ENCODE peak calls at places on chromosomes 3 and 15, in four cellular contexts. S is effector memory CD4-positive, alpha-beta T cell; Y is transverse colon; U is uterus. Q is an unnamed sample.

GRCh38 chr15:93152951-93153350 is 63.9 kb upstream of the RGMA start:
- DNase-seq in S (no peak), Y (peak; percentile 37), U (peak; percentile 84), Q (no peak)

GRCh38 chr3:37594873-37595783 is 266.6 kb upstream of the CTDSPL start:
- DNase-seq in S (no peak), Y (no peak), U (no peak), Q (no peak)

GRCh38 chr3:162546910-162547309 is 1050.3 kb downstream of the OTOL1 start:
- DNase-seq in S (no peak), Y (no peak), U (no peak), Q (no peak)

GRCh38 chr15:76866716-76867321 is 38.3 kb downstream of the SCAPER start:
- DNase-seq in S (no peak), Y (no peak), U (no peak), Q (no peak)

GRCh38 chr15:61410656-61411055 is 181.6 kb upstream of the RORA start:
- DNase-seq in S (no peak), Y (no peak), U (no peak), Q (no peak)

GRCh38 chr3:53554559-53555511 is 60.4 kb downstream of the CACNA1D start:
- DNase-seq in S (no peak), Y (no peak), U (no peak), Q (no peak)

GRCh38 chr15:80587816-80588456 is 107.2 kb upstream of the ABHD17C start:
- DNase-seq in S (no peak), Y (no peak), U (no peak), Q (no peak)

GRCh38 chr3:150133293-150133692 is 162.6 kb upstream of the PFN2 start:
- DNase-seq in S (no peak), Y (no peak), U (no peak), Q (no peak)

GRCh38 chr3:113531826-113532697 is at the start of gene SIDT1:
- DNase-seq in S (peak; percentile 56), Y (peak; percentile 77), U (no peak), Q (no peak)

GRCh38 chr3:62863648-62864047 is 11.6 kb downstream of the CADPS start:
- DNase-seq in S (no peak), Y (no peak), U (no peak), Q (no peak)

GRCh38 chr3:49462222-49462621 is 7.8 kb upstream of the DAG1 start:
- DNase-seq in S (no peak), Y (no peak), U (no peak), Q (no peak)

GRCh38 chr3:105876745-105877624 is 8.2 kb upstream of the CBLB start:
- DNase-seq in S (no peak), Y (no peak), U (no peak), Q (no peak)

GRCh38 chr15:65829150-65829764 is 37.2 kb upstream of the DENND4A start:
- DNase-seq in S (no peak), Y (no peak), U (no peak), Q (no peak)

GRCh38 chr15:28109626-28110415 is 10.7 kb upstream of the OCA2 start:
- DNase-seq in S (no peak), Y (no peak), U (no peak), Q (peak; percentile 60)
- H3K27ac ChIP-seq in S (no peak overlapping the region), Y (no peak overlapping the region), U (no peak overlapping the region), Q (peak overlapping the region; percentile 73)

DNA sequence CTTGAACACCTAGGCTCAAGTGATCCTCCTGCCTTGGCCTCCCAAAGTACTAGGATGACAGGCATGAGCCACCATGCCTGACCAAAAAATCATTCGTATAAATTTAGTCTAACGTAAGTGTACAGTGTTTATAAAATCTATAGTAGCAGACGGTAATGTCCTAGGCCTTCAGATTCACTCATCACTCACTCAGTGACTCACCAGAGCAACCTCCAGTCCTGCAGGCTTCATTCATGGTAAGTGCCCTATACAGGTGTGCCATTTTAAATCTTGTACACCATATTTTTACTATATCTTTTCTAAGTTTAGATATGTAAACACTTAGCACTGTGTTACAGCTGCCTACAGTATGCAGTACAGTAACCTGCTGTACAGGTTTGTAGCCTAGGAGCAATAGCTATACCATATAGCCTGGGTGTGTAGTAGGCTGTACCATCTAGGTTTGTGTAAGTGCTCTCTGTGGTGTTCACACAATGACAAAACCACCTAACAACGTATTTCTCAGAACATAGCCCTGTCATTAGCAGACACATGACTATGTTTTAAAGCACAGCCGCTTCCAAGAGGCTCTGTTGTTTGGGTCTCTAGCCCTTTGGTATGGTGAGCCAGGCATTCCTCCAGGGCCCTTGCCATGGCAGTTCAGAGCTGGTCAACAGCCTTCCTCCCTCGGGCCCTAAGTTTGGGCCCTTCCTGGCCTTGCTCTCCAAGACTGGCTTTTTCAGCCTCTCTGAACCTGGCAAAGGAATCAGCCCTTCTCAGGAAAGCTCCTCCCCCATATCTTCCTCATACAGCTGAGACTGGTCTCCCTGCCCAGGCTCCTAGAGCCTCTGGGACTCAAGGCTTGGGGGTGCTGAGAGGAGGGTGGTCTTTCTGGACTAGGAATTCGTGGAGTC is 1.9 kb upstream of the CCDC9B start:
- DNase-seq in S (no peak), Y (no peak), U (no peak), Q (no peak)
- H3K27ac ChIP-seq in S (no peak overlapping the region), Y (peak overlapping the region; percentile 98), U (peak overlapping the region; percentile 48), Q (peak overlapping the region; percentile 84)

DNA sequence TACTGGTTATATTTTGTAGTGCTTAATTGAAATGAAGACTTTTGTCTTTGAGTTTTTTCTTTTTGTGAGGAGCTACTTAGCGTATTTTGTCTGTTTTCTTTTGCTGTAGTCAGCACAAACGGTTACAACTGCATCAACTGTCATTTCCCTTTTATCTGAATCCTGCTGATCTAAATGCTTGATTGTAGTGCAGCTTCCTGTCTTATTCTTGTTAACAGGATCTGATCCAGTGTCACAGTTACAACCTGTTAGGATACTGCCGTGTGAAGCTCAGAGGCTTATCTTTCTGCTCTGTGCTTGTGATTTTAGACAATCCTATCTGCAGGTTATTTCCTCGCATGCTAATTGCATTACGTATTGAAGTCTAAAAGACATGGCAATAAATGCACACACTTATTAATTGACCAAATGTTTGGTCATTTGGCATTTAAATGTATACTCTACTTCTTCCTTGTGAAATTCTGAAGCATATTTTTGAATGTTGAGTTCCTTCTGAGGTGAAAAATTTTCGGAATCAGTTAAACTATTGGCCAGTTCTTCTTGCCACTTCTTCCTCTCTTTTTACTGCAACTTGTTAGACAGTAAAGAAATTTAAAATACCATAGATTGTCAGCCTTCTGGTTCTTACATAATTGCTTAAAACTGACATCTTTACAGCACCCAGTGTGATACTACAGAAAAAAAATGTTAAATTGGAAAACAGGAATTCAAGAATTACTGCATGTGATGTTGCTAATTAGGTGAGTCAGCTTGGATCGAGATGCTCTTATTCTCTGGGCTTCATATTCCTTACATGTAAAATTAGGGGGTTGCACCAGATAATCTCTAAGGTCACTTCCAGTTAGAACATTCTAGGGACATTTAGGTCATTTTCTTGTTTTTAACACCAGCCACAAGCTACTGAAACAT is 168.2 kb downstream of the MBNL1 start:
- DNase-seq in S (no peak), Y (no peak), U (no peak), Q (no peak)
- H3K27ac ChIP-seq in S (no peak overlapping the region), Y (peak overlapping the region; percentile 19), U (peak overlapping the region; percentile 31), Q (no peak overlapping the region)

DNA sequence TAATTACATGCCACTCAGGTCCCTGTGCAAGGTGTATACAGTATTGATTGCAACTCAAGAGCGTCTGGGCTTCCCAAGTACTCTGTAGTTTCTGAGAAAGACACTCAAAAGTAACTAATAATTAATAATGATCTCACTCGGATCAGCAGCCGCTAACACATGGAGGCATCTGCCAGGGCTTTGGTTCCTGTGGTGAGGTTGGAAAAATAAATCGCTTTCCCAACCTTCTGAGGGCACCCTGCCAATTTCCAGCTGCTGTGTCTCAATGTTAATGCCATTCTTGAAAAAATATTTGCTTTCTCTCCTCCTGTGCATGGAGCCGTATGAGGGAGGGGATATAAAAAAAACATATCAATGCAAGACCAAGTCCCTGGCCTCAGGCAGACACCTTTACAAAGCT is 116.5 kb upstream of the SLC2A2 start:
- DNase-seq in S (no peak), Y (no peak), U (no peak), Q (no peak)
- H3K27ac ChIP-seq in S (no peak overlapping the region), Y (no peak overlapping the region), U (no peak overlapping the region), Q (no peak overlapping the region)

DNA sequence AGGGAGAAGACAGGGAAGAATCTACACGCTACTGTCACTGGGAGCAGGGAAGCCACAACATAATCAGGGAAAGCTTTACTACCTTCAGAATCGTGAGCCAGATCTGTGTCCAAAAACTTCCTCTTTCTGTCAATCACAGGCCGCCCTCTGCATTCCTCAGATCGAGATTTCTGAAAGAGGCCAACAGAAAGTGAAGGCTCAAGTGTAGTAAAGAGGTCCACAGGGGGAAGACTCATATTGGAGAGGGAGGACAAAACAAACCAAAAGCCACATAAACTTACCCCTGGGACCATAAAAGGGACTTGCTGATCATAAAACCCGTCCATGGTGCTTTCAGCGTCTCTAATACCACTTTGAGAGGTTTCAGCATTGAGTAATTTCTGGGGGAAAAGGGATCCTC is 3.3 kb downstream of the ETV5 start:
- DNase-seq in S (no peak), Y (no peak), U (no peak), Q (no peak)
- H3K27ac ChIP-seq in S (no peak overlapping the region), Y (no peak overlapping the region), U (no peak overlapping the region), Q (no peak overlapping the region)

GRCh38 chr3:159818399-159818798 is 170.2 kb upstream of the IL12A start:
- DNase-seq in S (no peak), Y (no peak), U (no peak), Q (no peak)

GRCh38 chr3:159817136-159817535 is 171.5 kb upstream of the IL12A start:
- DNase-seq in S (no peak), Y (no peak), U (no peak), Q (no peak)

GRCh38 chr3:159817571-159817970 is 171.1 kb upstream of the IL12A start:
- DNase-seq in S (no peak), Y (no peak), U (no peak), Q (no peak)

GRCh38 chr3:159819676-159820075 is 169.0 kb upstream of the IL12A start:
- DNase-seq in S (no peak), Y (no peak), U (no peak), Q (no peak)

DNA sequence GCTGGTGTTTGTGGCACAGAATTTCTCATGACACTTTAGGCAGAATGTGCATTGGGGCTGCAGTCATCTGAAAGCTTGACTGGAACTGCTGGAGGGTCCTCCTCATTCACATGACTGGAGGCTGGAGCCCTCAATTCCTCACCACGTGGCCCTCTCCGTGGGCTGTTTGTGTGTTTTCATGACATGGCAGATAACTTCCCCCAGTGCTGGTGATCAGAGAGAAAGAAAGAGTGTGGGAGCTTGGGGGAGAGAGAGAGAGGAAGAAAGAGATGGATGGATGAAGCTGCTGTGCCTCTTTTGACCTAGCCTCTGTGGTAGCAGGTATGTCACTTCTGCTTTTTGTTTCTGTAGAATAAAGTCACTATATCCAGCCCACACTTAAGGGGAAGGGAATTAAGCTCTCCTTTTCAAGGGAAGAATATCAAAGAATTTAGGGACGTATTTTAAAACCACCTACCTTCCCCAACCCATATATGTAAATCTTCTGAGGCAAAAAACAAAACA is 169.6 kb upstream of the IL12A start:
- DNase-seq in S (no peak), Y (no peak), U (no peak), Q (no peak)
- H3K27ac ChIP-seq in S (no peak overlapping the region), Y (no peak overlapping the region), U (no peak overlapping the region), Q (no peak overlapping the region)